ENCODE peak calls at places on chromosomes 11 and 22, in six cellular contexts. I, O, W, N, T and G are unnamed samples.

GRCh38 chr22:36360871-36361383 is 26.8 kb downstream of the MYH9 start:
- DNase-seq in T (no peak), W (no peak), N (no peak), I (no peak), O (no peak), G (no peak)

GRCh38 chr11:102793677-102794290 is 4.2 kb downstream of the MMP1 start:
- DNase-seq in O (no peak), I (no peak), N (no peak), T (no peak), W (no peak), G (no peak)

GRCh38 chr11:44559207-44559943 is 6.1 kb upstream of the CD82 start:
- DNase-seq in I (no peak), N (peak), W (no peak), T (peak), O (no peak), G (no peak)

GRCh38 chr22:25928038-25928437 is 186.1 kb downstream of the MYO18B start:
- DNase-seq in W (no peak), T (no peak), I (no peak), O (no peak), N (no peak), G (no peak)

GRCh38 chr22:18057568-18058209 is 20.1 kb upstream of the PEX26 start:
- DNase-seq in T (no peak), I (peak), W (no peak), O (peak), N (peak), G (no peak)

GRCh38 chr11:77547047-77547836 is 42.5 kb upstream of the AQP11 start:
- DNase-seq in W (no peak), T (no peak), I (no peak), O (no peak), N (no peak), G (no peak)

GRCh38 chr11:13268791-13269190 is 8.8 kb upstream of the BMAL1 start:
- DNase-seq in W (no peak), O (no peak), I (no peak), T (no peak), N (no peak), G (no peak)

GRCh38 chr11:102244681-102245409 is 72.4 kb upstream of the BIRC3 start:
- DNase-seq in N (no peak), I (no peak), W (no peak), T (no peak), O (no peak), G (no peak)

GRCh38 chr22:24009227-24010017 is 1.7 kb upstream of the CABIN1 start:
- DNase-seq in W (no peak), T (no peak), O (peak), N (no peak), I (no peak), G (no peak)

GRCh38 chr11:36362902-36363301 is 66.8 kb downstream of the PRR5L start:
- DNase-seq in N (no peak), O (no peak), W (no peak), T (no peak), I (no peak), G (no peak)

GRCh38 chr11:65204646-65205601 is 23.2 kb downstream of the CAPN1 start:
- DNase-seq in I (peak), O (peak), T (no peak), N (no peak), W (peak), G (peak)

GRCh38 chr22:17627961-17628303 is 617 bp downstream of the ATP6V1E1 start:
- DNase-seq in O (no peak), W (no peak), N (no peak), I (no peak), T (no peak), G (no peak)

GRCh38 chr11:105466582-105467228 is 143.2 kb upstream of the GRIA4 start:
- DNase-seq in I (no peak), O (peak), W (no peak), T (no peak), N (no peak), G (no peak)

GRCh38 chr11:33160147-33160546 is 1.1 kb downstream of the CSTF3 start:
- DNase-seq in I (no peak), O (peak), N (no peak), W (no peak), T (no peak), G (no peak)

DNA sequence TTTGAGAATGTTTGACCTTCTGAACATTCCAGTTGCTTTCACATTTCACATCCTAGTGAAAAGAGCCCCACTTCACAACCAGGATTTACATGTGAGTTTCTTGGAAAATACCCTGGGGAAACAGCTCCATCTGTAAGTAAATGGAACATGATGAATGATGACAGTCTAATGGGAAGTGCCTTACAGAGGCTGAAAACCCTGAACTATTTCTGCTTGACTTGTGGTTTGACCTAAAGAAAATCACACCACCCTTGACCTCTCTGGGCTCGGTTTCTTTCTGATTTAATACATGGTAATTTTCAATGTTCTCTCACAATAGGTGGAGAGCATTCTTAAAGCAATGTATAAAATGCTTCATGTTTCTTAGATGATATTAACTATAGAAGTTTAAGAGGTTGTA is 499.4 kb upstream of the API5 start:
- DNase-seq in N (no peak), O (no peak), W (no peak), T (no peak), I (no peak), G (no peak)
- TF ChIP-seq POLR2A in N (no peak), O (no peak), W (no peak), T (no peak), I (no peak), G (no peak)

GRCh38 chr11:42171046-42171445 is 711.6 kb upstream of the LRRC4C start:
- DNase-seq in W (no peak), T (no peak), O (no peak), I (no peak), N (no peak), G (no peak)

GRCh38 chr11:42172441-42172840 is 713.0 kb upstream of the LRRC4C start:
- DNase-seq in T (no peak), W (no peak), I (no peak), O (no peak), N (no peak), G (no peak)

GRCh38 chr11:42175203-42175602 is 715.8 kb upstream of the LRRC4C start:
- DNase-seq in I (no peak), T (no peak), N (no peak), O (no peak), W (no peak), G (no peak)

DNA sequence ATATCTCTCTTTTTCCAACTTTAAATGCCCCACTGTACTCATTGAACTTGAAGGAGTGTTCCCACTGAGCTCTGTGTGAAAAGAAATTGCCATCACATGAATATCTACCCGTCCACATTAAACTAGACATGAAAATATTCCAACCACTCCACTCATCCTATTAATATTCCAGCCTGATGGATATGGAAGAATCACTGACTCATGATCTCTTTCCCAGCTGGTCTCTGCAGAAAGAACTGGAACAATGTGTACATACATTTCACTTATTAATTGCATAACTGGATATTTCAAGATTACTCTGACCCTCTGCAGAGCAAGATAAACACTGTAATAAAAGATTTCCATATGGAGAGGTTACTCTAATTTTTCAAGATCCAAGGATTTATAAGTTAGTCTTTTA is 711.1 kb upstream of the LRRC4C start:
- DNase-seq in T (no peak), I (no peak), O (no peak), N (no peak), W (no peak), G (no peak)
- TF ChIP-seq TAF1 in T (no peak), I (no peak), O (no peak), N (no peak), W (no peak), G (no peak)

DNA sequence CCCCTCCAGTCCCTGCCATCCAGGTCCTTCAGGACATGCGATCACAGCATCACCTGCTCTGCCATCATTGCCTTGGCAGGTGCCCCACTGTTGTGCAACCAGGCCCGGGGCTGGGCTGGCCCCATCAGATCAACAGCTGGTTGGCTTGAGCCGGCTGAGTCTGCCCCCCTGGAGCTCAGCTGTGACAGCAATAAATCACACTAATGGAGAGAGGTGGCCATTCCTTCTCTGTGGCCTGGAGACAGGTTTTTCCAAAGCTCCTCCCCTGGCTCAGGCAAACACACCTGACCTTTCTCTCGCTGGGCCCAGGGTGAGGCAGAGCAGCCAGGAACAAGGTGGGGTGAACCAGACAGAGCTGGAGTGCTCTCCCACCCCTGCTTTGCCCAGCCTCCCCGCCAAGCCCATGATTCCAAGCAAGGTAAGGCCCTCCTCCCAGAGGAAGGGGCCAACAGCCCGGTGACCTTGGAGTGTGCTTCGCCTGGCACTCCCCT is 8.9 kb upstream of the FXYD2 start:
- DNase-seq in W (no peak), I (no peak), O (no peak), T (no peak), N (no peak), G (no peak)
- TF ChIP-seq POLR2A in W (no peak), I (no peak), O (no peak), T (no peak), N (no peak), G (no peak)

DNA sequence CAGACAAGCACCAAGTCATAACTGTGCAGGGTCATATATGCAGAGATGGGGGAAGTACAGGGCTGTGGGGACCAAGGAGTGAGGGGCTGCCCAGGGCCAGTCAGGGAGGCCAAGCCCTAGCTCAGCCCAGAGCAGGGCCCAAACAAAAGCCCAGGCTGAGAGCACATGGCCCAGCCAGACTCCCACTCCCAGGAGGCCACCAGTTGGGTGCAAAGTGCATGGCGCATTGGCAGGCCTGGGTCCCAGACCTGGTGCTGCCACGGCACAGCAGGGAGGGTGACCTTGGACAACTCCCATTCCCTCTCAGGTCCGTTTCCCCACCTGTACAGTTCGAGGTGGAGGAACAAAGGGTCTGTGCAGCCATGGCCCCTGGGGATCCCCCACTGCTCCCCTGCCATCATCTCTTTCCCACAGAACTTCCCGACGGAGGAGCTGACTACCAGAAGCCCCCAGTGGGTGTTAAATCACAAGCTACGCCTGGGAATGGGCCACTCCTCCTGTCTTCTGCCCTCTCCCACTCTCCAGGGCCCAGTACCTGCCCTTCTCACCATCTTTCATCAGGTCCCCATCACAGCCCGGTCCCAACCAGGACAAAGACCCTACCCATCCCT is 608 bp downstream of the NIPSNAP1 start:
- DNase-seq in O (peak), T (no peak), N (no peak), I (no peak), W (peak), G (peak)
- TF ChIP-seq TAF1 in O (peak), T (peak), N (no peak), I (no peak), W (no peak), G (no peak)

DNA sequence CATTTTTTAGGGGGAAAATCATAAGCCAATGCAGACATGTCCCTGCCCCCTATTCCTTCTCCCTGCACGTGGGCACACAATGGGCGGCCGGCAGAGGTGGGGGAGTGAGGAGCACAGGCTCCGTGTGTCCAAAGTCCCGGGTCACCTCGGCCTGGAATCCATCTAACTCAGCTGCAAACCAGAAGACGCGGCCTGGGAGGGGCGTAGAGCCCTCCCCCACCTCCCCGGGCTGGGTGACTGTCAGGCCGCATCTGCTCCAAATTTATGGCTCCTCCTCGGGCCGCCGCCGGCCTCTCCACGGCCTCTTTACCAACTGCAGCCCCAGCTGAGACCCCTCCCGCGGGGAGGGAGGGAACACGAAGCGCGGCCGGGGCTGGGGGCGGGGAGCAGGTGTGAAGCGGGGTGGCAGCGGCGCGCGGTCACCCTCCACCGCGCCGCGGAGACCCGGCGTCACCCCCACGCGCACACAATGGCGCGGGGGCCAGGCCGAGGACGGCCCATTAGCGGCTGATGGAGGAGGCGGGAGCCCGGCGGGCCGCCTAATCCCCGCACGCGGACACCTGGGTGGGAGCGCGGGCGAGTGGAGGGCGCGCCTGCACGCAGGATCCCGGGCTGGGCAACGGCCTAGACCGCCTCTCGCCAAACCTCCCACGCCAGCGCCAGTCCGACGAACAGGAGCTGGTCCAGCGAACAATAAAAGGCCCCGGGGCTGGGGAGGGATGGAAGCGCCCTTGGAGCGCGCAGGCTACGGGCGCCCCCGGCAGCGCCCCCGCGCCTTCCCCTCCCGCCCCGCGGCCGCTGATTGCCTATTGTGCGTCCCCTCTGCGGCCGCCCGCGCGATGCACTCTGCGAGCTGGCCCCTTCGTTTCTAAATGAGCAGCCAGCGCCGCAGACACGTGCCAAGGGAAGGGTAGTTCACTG is 25.9 kb upstream of the ROBO3 start:
- DNase-seq in I (peak), W (no peak), N (no peak), O (no peak), T (no peak), G (no peak)
- TF ChIP-seq POLR2A in I (no peak), W (no peak), N (no peak), O (no peak), T (no peak), G (no peak)

DNA sequence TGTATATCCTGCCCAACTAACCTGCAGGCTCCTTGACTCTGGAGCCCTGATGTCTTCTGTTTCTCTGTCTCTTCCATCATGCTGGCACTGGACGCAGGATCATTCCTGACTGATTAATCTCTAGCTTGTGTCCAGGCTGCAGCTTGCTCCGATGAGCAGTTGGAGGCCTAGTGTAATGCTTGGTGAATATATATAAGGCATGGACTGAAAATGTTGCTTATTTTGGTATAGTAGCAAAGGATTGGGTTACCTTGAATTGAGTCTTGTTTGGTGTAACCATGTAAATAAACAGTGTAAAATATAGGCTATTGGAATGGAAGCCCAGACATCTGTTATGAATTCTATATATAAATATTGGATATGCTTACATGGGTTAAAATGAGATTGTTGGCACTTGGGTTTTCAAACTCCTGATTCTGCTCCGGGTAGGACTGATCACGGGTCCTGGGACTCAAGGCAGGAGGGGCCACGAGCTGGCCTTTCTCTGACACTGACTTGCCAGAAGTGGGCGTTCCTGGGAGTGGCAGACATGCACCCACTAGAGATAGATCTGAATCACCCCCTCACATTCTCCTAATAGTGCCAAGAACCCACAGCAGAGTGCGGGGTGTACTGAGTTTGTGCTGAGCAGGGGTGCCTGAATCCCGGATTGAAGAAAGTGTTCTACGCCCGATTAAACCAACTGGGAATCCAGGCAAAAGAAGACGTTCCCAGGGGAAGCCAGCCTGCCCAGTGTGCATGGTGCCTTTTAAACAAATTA is 25.8 kb downstream of the LRP5 start:
- DNase-seq in W (no peak), O (no peak), I (no peak), T (no peak), N (no peak), G (no peak)
- TF ChIP-seq TAF1 in W (no peak), O (no peak), I (no peak), T (no peak), N (no peak), G (no peak)

GRCh38 chr11:125111341-125112234 is at the start of gene TMEM218:
- DNase-seq in O (peak), I (peak), N (peak), W (peak), T (peak), G (peak)
- TF ChIP-seq POLR2A in O (peak), I (peak), N (peak), W (peak), T (no peak), G (peak)

GRCh38 chr11:1121343-1122331 is 36.1 kb upstream of the MUC5AC start:
- DNase-seq in W (peak), I (no peak), T (no peak), O (no peak), N (no peak), G (peak)
- TF ChIP-seq TAF1 in W (no peak), I (no peak), T (no peak), O (no peak), N (no peak), G (no peak)

DNA sequence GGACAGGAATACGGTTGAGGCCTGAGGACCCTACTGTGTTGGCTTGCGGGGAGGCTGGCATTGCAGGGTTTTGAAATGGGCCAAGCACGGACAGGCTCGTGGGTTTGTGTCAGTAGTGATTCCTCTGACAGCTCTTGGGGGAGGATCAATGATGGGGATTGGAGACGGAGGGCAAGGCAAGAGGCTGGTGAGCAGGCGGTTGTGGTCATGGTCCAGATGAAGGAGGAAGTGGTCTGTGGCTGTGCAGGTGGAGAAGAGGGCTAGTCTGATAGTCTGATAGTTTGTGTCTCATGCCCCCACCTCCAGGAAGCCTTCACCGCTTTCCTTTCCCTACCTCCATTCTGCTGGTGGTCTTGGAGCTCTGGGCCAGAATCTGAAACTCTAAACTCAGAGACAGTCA is 3.0 kb downstream of the MAFF start:
- DNase-seq in N (peak), O (no peak), I (no peak), T (no peak), W (no peak), G (peak)
- TF ChIP-seq POLR2A in N (no peak), O (no peak), I (no peak), T (no peak), W (no peak), G (no peak)